ENCODE peak calls at places on chromosomes 13 and 19, in six cellular contexts. One of them, this sample, is unnamed.

GRCh38 chr13:107124730-107125129 is 556.8 kb upstream of the ARGLU1 start:
- DNase-seq in CD4-positive, alpha-beta T cell: no peak
- DNase-seq in H9: no peak
- DNase-seq in psoas muscle: no peak
- DNase-seq in neural crest cell: no peak
- DNase-seq in RWPE1: no peak
- DNase-seq in this sample: no peak

GRCh38 chr19:15107056-15108010 is at the start of gene SYDE1:
- DNase-seq in RWPE1: peak; percentile 63
- DNase-seq in CD4-positive, alpha-beta T cell: no peak
- DNase-seq in psoas muscle: peak; percentile 73
- DNase-seq in H9: peak; percentile 81
- DNase-seq in neural crest cell: peak; percentile 49
- DNase-seq in this sample: peak; percentile 42

GRCh38 chr19:46614114-46614701 is 10.7 kb downstream of the PTGIR start:
- DNase-seq in psoas muscle: peak; percentile 90
- DNase-seq in H9: peak; percentile 89
- DNase-seq in neural crest cell: peak; percentile 93
- DNase-seq in RWPE1: peak; percentile 82
- DNase-seq in CD4-positive, alpha-beta T cell: peak; percentile 76
- DNase-seq in this sample: peak; percentile 92

GRCh38 chr19:55210120-55210493 is 806 bp upstream of the PTPRH start:
- DNase-seq in CD4-positive, alpha-beta T cell: no peak
- DNase-seq in RWPE1: peak; percentile 83
- DNase-seq in neural crest cell: no peak
- DNase-seq in H9: no peak
- DNase-seq in psoas muscle: no peak
- DNase-seq in this sample: peak; percentile 75

GRCh38 chr13:58397596-58398387 is 766.2 kb downstream of the PCDH17 start:
- DNase-seq in neural crest cell: no peak
- DNase-seq in CD4-positive, alpha-beta T cell: no peak
- DNase-seq in H9: peak; percentile 42
- DNase-seq in psoas muscle: no peak
- DNase-seq in RWPE1: no peak
- DNase-seq in this sample: no peak

GRCh38 chr19:12769689-12770088 is 5.7 kb downstream of the HOOK2 start:
- DNase-seq in RWPE1: no peak
- DNase-seq in CD4-positive, alpha-beta T cell: peak; percentile 51
- DNase-seq in psoas muscle: no peak
- DNase-seq in H9: peak; percentile 93
- DNase-seq in neural crest cell: peak; percentile 42
- DNase-seq in this sample: no peak

GRCh38 chr19:31262673-31263308 is 86.4 kb downstream of the TSHZ3 start:
- DNase-seq in CD4-positive, alpha-beta T cell: no peak
- DNase-seq in neural crest cell: no peak
- DNase-seq in H9: peak; percentile 10
- DNase-seq in psoas muscle: no peak
- DNase-seq in RWPE1: no peak
- DNase-seq in this sample: no peak

GRCh38 chr19:33676999-33677665 is 55.4 kb downstream of the CHST8 start:
- DNase-seq in CD4-positive, alpha-beta T cell: no peak
- DNase-seq in RWPE1: no peak
- DNase-seq in H9: no peak
- DNase-seq in psoas muscle: no peak
- DNase-seq in neural crest cell: no peak
- DNase-seq in this sample: no peak

GRCh38 chr13:29227560-29227959 is 367.9 kb downstream of the SLC7A1 start:
- DNase-seq in neural crest cell: no peak
- DNase-seq in CD4-positive, alpha-beta T cell: no peak
- DNase-seq in psoas muscle: no peak
- DNase-seq in RWPE1: no peak
- DNase-seq in H9: no peak
- DNase-seq in this sample: no peak

GRCh38 chr13:78382481-78382880 is 220.9 kb downstream of the POU4F1 start:
- DNase-seq in neural crest cell: no peak
- DNase-seq in H9: no peak
- DNase-seq in RWPE1: no peak
- DNase-seq in psoas muscle: no peak
- DNase-seq in CD4-positive, alpha-beta T cell: no peak
- DNase-seq in this sample: no peak

GRCh38 chr19:1407662-1408299 is 395 bp downstream of the DAZAP1 start:
- DNase-seq in CD4-positive, alpha-beta T cell: peak; percentile 18
- DNase-seq in psoas muscle: peak; percentile 77
- DNase-seq in neural crest cell: no peak
- DNase-seq in H9: no peak
- DNase-seq in RWPE1: no peak
- DNase-seq in this sample: peak; percentile 20

GRCh38 chr19:48558018-48558684 is 6.2 kb downstream of the SULT2B1 start:
- DNase-seq in neural crest cell: no peak
- DNase-seq in H9: peak; percentile 77
- DNase-seq in psoas muscle: no peak
- DNase-seq in RWPE1: no peak
- DNase-seq in CD4-positive, alpha-beta T cell: no peak
- DNase-seq in this sample: peak; percentile 57

GRCh38 chr13:83845121-83845520 is 37.2 kb downstream of the SLITRK1 start:
- DNase-seq in psoas muscle: no peak
- DNase-seq in RWPE1: no peak
- DNase-seq in CD4-positive, alpha-beta T cell: no peak
- DNase-seq in H9: no peak
- DNase-seq in neural crest cell: no peak
- DNase-seq in this sample: no peak

GRCh38 chr13:34308725-34309124 is 490.8 kb downstream of the RFC3 start:
- DNase-seq in RWPE1: peak; percentile 8
- DNase-seq in psoas muscle: no peak
- DNase-seq in H9: no peak
- DNase-seq in CD4-positive, alpha-beta T cell: no peak
- DNase-seq in neural crest cell: no peak
- DNase-seq in this sample: no peak

GRCh38 chr13:41791056-41791455 is 169.9 kb downstream of the VWA8 start:
- DNase-seq in neural crest cell: no peak
- DNase-seq in psoas muscle: no peak
- DNase-seq in RWPE1: no peak
- DNase-seq in CD4-positive, alpha-beta T cell: no peak
- DNase-seq in H9: no peak
- DNase-seq in this sample: no peak

GRCh38 chr13:47080616-47081015 is 183.8 kb upstream of the HTR2A start:
- DNase-seq in psoas muscle: no peak
- DNase-seq in neural crest cell: no peak
- DNase-seq in CD4-positive, alpha-beta T cell: no peak
- DNase-seq in RWPE1: no peak
- DNase-seq in H9: no peak
- DNase-seq in this sample: no peak

GRCh38 chr19:40035996-40036395 is 20.0 kb downstream of the ZNF780B start:
- DNase-seq in RWPE1: no peak
- DNase-seq in psoas muscle: no peak
- DNase-seq in H9: no peak
- DNase-seq in neural crest cell: no peak
- DNase-seq in CD4-positive, alpha-beta T cell: no peak
- DNase-seq in this sample: no peak

DNA sequence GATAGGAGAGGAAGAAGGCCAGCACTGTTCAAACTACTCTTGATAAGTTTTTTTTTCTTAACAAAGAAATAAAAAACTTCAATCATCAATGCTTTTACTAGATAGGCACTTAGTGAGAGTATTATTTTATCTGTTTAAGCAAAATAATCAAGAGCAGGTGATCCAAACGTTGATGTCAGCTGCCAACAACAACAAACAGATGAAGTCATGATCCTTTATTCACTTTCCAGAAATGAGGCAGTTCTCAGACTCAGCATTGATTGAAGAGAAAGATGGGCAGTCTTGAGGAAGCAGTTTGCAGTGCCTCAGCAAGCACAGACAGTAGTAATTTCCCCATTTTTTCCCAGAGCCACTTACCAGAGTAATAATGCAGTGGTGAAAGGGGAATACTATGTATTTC is 38.4 kb upstream of the CSNK1A1L start:
- DNase-seq in neural crest cell: no peak
- DNase-seq in RWPE1: no peak
- DNase-seq in CD4-positive, alpha-beta T cell: no peak
- DNase-seq in H9: no peak
- DNase-seq in psoas muscle: no peak
- DNase-seq in this sample: no peak
- TF ChIP-seq CTCF in neural crest cell: no peak
- TF ChIP-seq CTCF in RWPE1: no peak
- TF ChIP-seq CTCF in CD4-positive, alpha-beta T cell: no peak
- TF ChIP-seq CTCF in H9: no peak
- TF ChIP-seq CTCF in psoas muscle: no peak
- TF ChIP-seq CTCF in this sample: no peak

GRCh38 chr19:32266453-32266852 is 79.0 kb upstream of the ZNF507 start:
- DNase-seq in RWPE1: no peak
- DNase-seq in psoas muscle: no peak
- DNase-seq in H9: no peak
- DNase-seq in CD4-positive, alpha-beta T cell: no peak
- DNase-seq in neural crest cell: no peak
- DNase-seq in this sample: no peak

GRCh38 chr19:32264568-32264967 is 80.8 kb upstream of the ZNF507 start:
- DNase-seq in CD4-positive, alpha-beta T cell: no peak
- DNase-seq in H9: no peak
- DNase-seq in RWPE1: no peak
- DNase-seq in psoas muscle: no peak
- DNase-seq in neural crest cell: no peak
- DNase-seq in this sample: no peak

GRCh38 chr19:32269831-32270230 is 75.6 kb upstream of the ZNF507 start:
- DNase-seq in CD4-positive, alpha-beta T cell: no peak
- DNase-seq in psoas muscle: no peak
- DNase-seq in H9: no peak
- DNase-seq in neural crest cell: no peak
- DNase-seq in RWPE1: no peak
- DNase-seq in this sample: no peak

GRCh38 chr19:32268381-32268780 is 77.0 kb upstream of the ZNF507 start:
- DNase-seq in H9: no peak
- DNase-seq in neural crest cell: no peak
- DNase-seq in psoas muscle: no peak
- DNase-seq in CD4-positive, alpha-beta T cell: no peak
- DNase-seq in RWPE1: no peak
- DNase-seq in this sample: no peak

DNA sequence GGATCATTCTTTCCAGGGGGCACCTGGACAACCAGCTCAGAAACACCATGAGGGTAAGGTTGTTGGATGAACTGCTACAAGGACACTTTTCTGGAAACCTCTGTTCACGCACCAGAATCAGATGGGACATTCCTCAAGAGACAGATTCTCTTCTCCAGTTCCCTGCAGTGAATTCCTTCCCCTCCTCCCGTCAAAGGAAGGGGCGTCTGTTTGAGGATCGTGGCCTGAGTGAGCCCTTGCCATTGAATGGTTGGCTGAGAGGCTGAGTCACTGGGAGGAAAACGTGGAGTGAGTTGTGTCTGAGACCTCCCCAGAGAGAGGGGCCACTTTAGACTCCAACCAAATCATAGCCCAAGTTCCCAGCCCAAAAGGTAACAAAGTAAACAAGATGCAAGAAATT is 79.4 kb upstream of the ZNF507 start:
- DNase-seq in RWPE1: no peak
- DNase-seq in H9: no peak
- DNase-seq in CD4-positive, alpha-beta T cell: no peak
- DNase-seq in neural crest cell: no peak
- DNase-seq in psoas muscle: no peak
- DNase-seq in this sample: no peak
- TF ChIP-seq CTCF in RWPE1: no peak
- TF ChIP-seq CTCF in H9: no peak
- TF ChIP-seq CTCF in CD4-positive, alpha-beta T cell: no peak
- TF ChIP-seq CTCF in neural crest cell: no peak
- TF ChIP-seq CTCF in psoas muscle: no peak
- TF ChIP-seq CTCF in this sample: no peak

GRCh38 chr19:7915250-7916136 is 863 bp downstream of the TGFBR3L start:
- DNase-seq in H9: no peak
- DNase-seq in psoas muscle: no peak
- DNase-seq in RWPE1: no peak
- DNase-seq in neural crest cell: no peak
- DNase-seq in CD4-positive, alpha-beta T cell: no peak
- DNase-seq in this sample: no peak

GRCh38 chr19:7914598-7915045 is at the start of gene TGFBR3L:
- DNase-seq in RWPE1: no peak
- DNase-seq in H9: no peak
- DNase-seq in CD4-positive, alpha-beta T cell: no peak
- DNase-seq in psoas muscle: no peak
- DNase-seq in neural crest cell: no peak
- DNase-seq in this sample: no peak

GRCh38 chr19:7916908-7917291 is 2.3 kb downstream of the TGFBR3L start:
- DNase-seq in CD4-positive, alpha-beta T cell: no peak
- DNase-seq in neural crest cell: no peak
- DNase-seq in RWPE1: no peak
- DNase-seq in psoas muscle: no peak
- DNase-seq in H9: no peak
- DNase-seq in this sample: no peak

GRCh38 chr19:7917292-7918061 is 2.7 kb upstream of the SNAPC2 start:
- DNase-seq in H9: peak; percentile 71
- DNase-seq in psoas muscle: peak; percentile 77
- DNase-seq in neural crest cell: peak; percentile 58
- DNase-seq in CD4-positive, alpha-beta T cell: peak; percentile 47
- DNase-seq in RWPE1: no peak
- DNase-seq in this sample: peak; percentile 62

GRCh38 chr19:7916137-7916907 is 1.7 kb downstream of the TGFBR3L start:
- DNase-seq in H9: peak; percentile 59
- DNase-seq in psoas muscle: peak; percentile 67
- DNase-seq in neural crest cell: no peak
- DNase-seq in CD4-positive, alpha-beta T cell: no peak
- DNase-seq in RWPE1: no peak
- DNase-seq in this sample: peak; percentile 30
- TF ChIP-seq CTCF in H9: peak; percentile 50
- TF ChIP-seq CTCF in psoas muscle: no peak
- TF ChIP-seq CTCF in neural crest cell: no peak
- TF ChIP-seq CTCF in CD4-positive, alpha-beta T cell: no peak
- TF ChIP-seq CTCF in RWPE1: peak; percentile 12
- TF ChIP-seq CTCF in this sample: no peak

GRCh38 chr19:4523306-4524110 is 5.2 kb upstream of the PLIN4 start:
- DNase-seq in CD4-positive, alpha-beta T cell: no peak
- DNase-seq in RWPE1: no peak
- DNase-seq in H9: peak; percentile 69
- DNase-seq in neural crest cell: peak; percentile 58
- DNase-seq in psoas muscle: peak; percentile 87
- DNase-seq in this sample: peak; percentile 62
- TF ChIP-seq CTCF in CD4-positive, alpha-beta T cell: peak; percentile 41
- TF ChIP-seq CTCF in RWPE1: peak; percentile 71
- TF ChIP-seq CTCF in H9: peak; percentile 86
- TF ChIP-seq CTCF in neural crest cell: peak; percentile 69
- TF ChIP-seq CTCF in psoas muscle: peak; percentile 64
- TF ChIP-seq CTCF in this sample: peak; percentile 76

DNA sequence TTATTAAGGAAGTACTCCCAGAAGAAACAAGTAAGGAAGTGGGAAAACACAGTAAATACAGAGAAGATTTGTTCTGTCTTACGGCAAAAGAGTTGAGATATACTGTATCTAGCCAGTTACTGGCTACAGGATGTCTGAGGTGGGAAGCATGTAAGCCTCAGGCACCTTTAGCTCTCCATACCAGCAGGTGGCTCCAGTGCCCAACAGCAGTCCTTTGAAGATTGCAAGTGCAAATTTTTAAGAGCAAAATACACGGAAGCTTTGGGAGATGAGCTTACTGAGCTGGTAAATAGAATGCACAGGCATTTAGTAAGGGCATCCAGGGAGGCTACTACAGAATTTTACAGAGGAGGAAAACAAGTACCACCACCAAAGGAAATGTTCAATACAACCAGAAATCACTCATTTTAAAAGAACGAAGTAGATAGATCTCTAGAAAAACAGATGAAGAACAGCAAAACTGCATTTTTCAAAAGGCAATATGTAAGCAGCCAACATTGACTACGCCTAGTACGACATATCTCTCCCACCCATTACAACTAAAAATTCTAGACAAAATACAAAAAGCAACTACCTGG is 57.9 kb upstream of the VSTM2B start:
- DNase-seq in RWPE1: peak; percentile 15
- DNase-seq in CD4-positive, alpha-beta T cell: no peak
- DNase-seq in neural crest cell: no peak
- DNase-seq in H9: peak; percentile 60
- DNase-seq in psoas muscle: no peak
- DNase-seq in this sample: peak; percentile 40
- TF ChIP-seq CTCF in RWPE1: peak; percentile 50
- TF ChIP-seq CTCF in CD4-positive, alpha-beta T cell: no peak
- TF ChIP-seq CTCF in neural crest cell: peak; percentile 51
- TF ChIP-seq CTCF in H9: peak; percentile 70
- TF ChIP-seq CTCF in psoas muscle: no peak
- TF ChIP-seq CTCF in this sample: peak; percentile 21

This sample was measured in Calu3.